ENCODE peak calls at places on chromosomes 1 and 21, in eight cellular contexts. J is A549; O is upper lobe of left lung; D is CD8-positive, alpha-beta T cell; M is heart right ventricle; L is neural progenitor cell; B is PC-9; H is right lobe of liver. V is an unnamed sample.

GRCh38 chr1:45621501-45621836 is 2.4 kb downstream of the CCDC17 start:
- DNase-seq in D (no peak), L (no peak), J (no peak), O (no peak), M (peak; percentile 22), H (peak; percentile 22), B (no peak), V (no peak)

GRCh38 chr1:199734186-199734585 is 293.3 kb upstream of the NR5A2 start:
- DNase-seq in B (no peak), H (no peak), D (no peak), M (no peak), O (no peak), L (no peak), J (no peak), V (no peak)

GRCh38 chr1:181453541-181454201 is 29.6 kb upstream of the CACNA1E start:
- DNase-seq in O (no peak), H (no peak), B (no peak), M (no peak), L (no peak), D (no peak), J (no peak), V (no peak)

GRCh38 chr1:56924116-56924515 is 41.7 kb downstream of the C8B start:
- DNase-seq in M (no peak), J (no peak), H (no peak), O (no peak), D (no peak), B (no peak), L (no peak), V (no peak)

GRCh38 chr1:17755120-17755519 is at the start of gene ACTL8:
- DNase-seq in O (no peak), J (no peak), M (no peak), D (no peak), B (no peak), H (no peak), L (no peak), V (no peak)

GRCh38 chr21:33395866-33396265 is 7.3 kb upstream of the IFNGR2 start:
- DNase-seq in B (no peak), M (no peak), J (no peak), O (no peak), H (no peak), D (no peak), L (no peak), V (no peak)

GRCh38 chr1:119467857-119468666 is 38.9 kb upstream of the HSD3B1 start:
- DNase-seq in L (no peak), D (no peak), J (no peak), M (no peak), H (no peak), O (no peak), B (no peak), V (no peak)

GRCh38 chr1:151130837-151131586 is 15.4 kb downstream of the SEMA6C start:
- DNase-seq in H (peak; percentile 62), O (peak; percentile 85), J (no peak), L (peak; percentile 95), M (peak; percentile 76), D (peak; percentile 77), B (peak; percentile 64), V (peak; percentile 49)

GRCh38 chr1:179938752-179939151 is 15.9 kb upstream of the CEP350 start:
- DNase-seq in L (no peak), M (no peak), D (no peak), H (no peak), J (no peak), B (peak; percentile 59), O (no peak), V (peak; percentile 82)

GRCh38 chr1:93489756-93490155 is 41.8 kb downstream of the FNBP1L start:
- DNase-seq in L (no peak), H (no peak), J (no peak), O (no peak), M (no peak), B (no peak), D (no peak), V (peak; percentile 56)

GRCh38 chr1:157893681-157894080 is 52.1 kb upstream of the CD5L start:
- DNase-seq in M (no peak), H (no peak), L (no peak), O (no peak), D (no peak), J (no peak), B (no peak), V (no peak)

GRCh38 chr1:171835891-171836290 is 5.4 kb upstream of the DNM3 start:
- DNase-seq in H (no peak), O (no peak), B (no peak), L (no peak), D (no peak), M (no peak), J (no peak), V (no peak)

GRCh38 chr1:31639543-31639942 is 5.1 kb downstream of the PEF1 start:
- DNase-seq in L (no peak), B (peak; percentile 67), J (no peak), H (no peak), O (no peak), D (no peak), M (no peak), V (peak; percentile 68)

GRCh38 chr1:85463666-85464496 is 1.1 kb downstream of the DDAH1 start:
- DNase-seq in D (no peak), B (no peak), M (no peak), J (peak; percentile 8), H (no peak), O (no peak), L (peak; percentile 32), V (peak; percentile 68)

GRCh38 chr1:21869620-21870121 is 57.6 kb downstream of the LDLRAD2 start:
- DNase-seq in B (peak; percentile 92), H (peak; percentile 51), M (peak; percentile 70), J (peak; percentile 83), D (no peak), L (no peak), O (peak; percentile 63), V (peak; percentile 92)

GRCh38 chr1:211493133-211493864 is 1.3 kb upstream of the RD3 start:
- DNase-seq in O (no peak), J (no peak), L (no peak), B (no peak), H (no peak), M (no peak), D (no peak), V (no peak)

GRCh38 chr1:33151115-33151514 is 30.7 kb downstream of the TRIM62 start:
- DNase-seq in B (no peak), L (no peak), H (no peak), J (no peak), M (no peak), D (no peak), O (no peak), V (no peak)

GRCh38 chr1:167563579-167564246 is 10.2 kb upstream of the CREG1 start:
- DNase-seq in B (no peak), O (peak; percentile 56), D (no peak), J (no peak), L (no peak), M (no peak), H (no peak), V (no peak)

GRCh38 chr1:27529638-27530018 is 39.7 kb upstream of the WASF2 start:
- DNase-seq in L (no peak), O (no peak), M (no peak), B (no peak), J (no peak), D (no peak), H (no peak), V (no peak)

GRCh38 chr1:110585426-110585825 is 20.7 kb downstream of the KCNA2 start:
- DNase-seq in O (no peak), D (no peak), B (no peak), J (no peak), H (no peak), M (no peak), L (no peak), V (no peak)

GRCh38 chr1:28078262-28078661 is 10.1 kb downstream of the EYA3 start:
- DNase-seq in J (no peak), H (no peak), D (no peak), B (no peak), L (no peak), O (no peak), M (no peak), V (no peak)

GRCh38 chr1:226738421-226738994 is 574 bp downstream of the ITPKB start:
- DNase-seq in J (no peak), D (peak; percentile 52), L (peak; percentile 70), O (no peak), M (peak; percentile 43), H (peak; percentile 46), B (no peak), V (peak; percentile 62)

GRCh38 chr1:77459881-77460280 is 178.1 kb downstream of the AK5 start:
- DNase-seq in O (no peak), L (no peak), H (no peak), J (no peak), B (no peak), D (no peak), M (no peak), V (no peak)

GRCh38 chr1:119675349-119676343 is 27.6 kb upstream of the ZNF697 start:
- DNase-seq in O (peak; percentile 84), M (peak; percentile 24), D (peak; percentile 68), J (peak; percentile 58), L (peak; percentile 81), B (peak; percentile 78), H (peak; percentile 66), V (peak; percentile 96)

GRCh38 chr1:161017756-161018630 is 3.0 kb downstream of the F11R start:
- DNase-seq in L (no peak), D (no peak), M (no peak), H (peak; percentile 45), J (no peak), O (peak; percentile 36), B (no peak), V (no peak)
- H3K4me1 ChIP-seq in L (peaks cover 22% of the 10 kb centered on the region), D (peaks cover 28% of the 10 kb centered on the region), M (peaks cover 59% of the 10 kb centered on the region), H (no peaks in the 10 kb centered on the region), J (peaks cover 69% of the 10 kb centered on the region), O (peaks cover 55% of the 10 kb centered on the region), B (peaks cover 81% of the 10 kb centered on the region), V (peaks cover 36% of the 10 kb centered on the region)

GRCh38 chr1:224933584-224933983 is 4.1 kb downstream of the DNAH14 start:
- DNase-seq in L (no peak), O (no peak), M (no peak), B (no peak), J (no peak), D (no peak), H (no peak), V (no peak)
- H3K4me3 ChIP-seq in L (no peak overlapping the region), O (no peak overlapping the region), M (no peak overlapping the region), B (no peak overlapping the region), J (no peak overlapping the region), D (no peak overlapping the region), H (no peak overlapping the region), V (no peak overlapping the region)

GRCh38 chr1:71345491-71345890 is 264.7 kb upstream of the ZRANB2 start:
- DNase-seq in B (no peak), M (no peak), J (no peak), H (no peak), O (no peak), L (no peak), D (no peak), V (no peak)

GRCh38 chr1:71351438-71351837 is 270.6 kb upstream of the ZRANB2 start:
- DNase-seq in M (no peak), J (no peak), L (no peak), O (no peak), H (no peak), B (no peak), D (no peak), V (peak; percentile 92)

GRCh38 chr1:71350330-71350729 is 269.5 kb upstream of the ZRANB2 start:
- DNase-seq in B (no peak), D (no peak), O (no peak), L (no peak), J (no peak), H (no peak), M (no peak), V (no peak)

GRCh38 chr1:71350805-71351204 is 270.0 kb upstream of the ZRANB2 start:
- DNase-seq in M (no peak), O (no peak), B (no peak), J (no peak), L (no peak), H (no peak), D (no peak), V (peak; percentile 32)
- H3K9me3 ChIP-seq in M (no peaks in the 10 kb centered on the region), O (no peaks in the 10 kb centered on the region), B (no peaks in the 10 kb centered on the region), J (no peaks in the 10 kb centered on the region), L (no peaks in the 10 kb centered on the region), H (no peaks in the 10 kb centered on the region), D (no peaks in the 10 kb centered on the region), V (peaks cover 3% of the 10 kb centered on the region)

GRCh38 chr1:207017615-207018559 is 14.7 kb downstream of the C1orf116 start:
- DNase-seq in H (no peak), D (no peak), L (no peak), B (no peak), M (no peak), O (peak; percentile 76), J (no peak), V (no peak)
- H3K4me1 ChIP-seq in H (no peaks in the 10 kb centered on the region), D (no peaks in the 10 kb centered on the region), L (no peaks in the 10 kb centered on the region), B (peaks cover 35% of the 10 kb centered on the region), M (no peaks in the 10 kb centered on the region), O (no peaks in the 10 kb centered on the region), J (peaks cover 43% of the 10 kb centered on the region), V (no peaks in the 10 kb centered on the region)